ENCODE peak calls at places on chromosomes 12 and 14, in eight cellular contexts. L is LoVo; Y is heart right ventricle; B is GM23248; E is fibroblast of villous mesenchyme; P is activated gamma-delta T cell treated with Interleukin-2 at 50 U/mL for 16 hours; G is stimulated activated CD4-positive, alpha-beta T cell treated with anti-CD3 and anti-CD28 coated beads, Interleukin-4, amount 100 ng/mL, for 4 hours; Q is fibroblast of pulmonary artery. A is an unnamed sample.

GRCh38 chr12:124680863-124681778 is 113.7 kb upstream of the NCOR2 start:
- DNase-seq in L (peak; percentile 80), B (peak; percentile 99), P (no peak), E (peak; percentile 82), Y (peak; percentile 60), G (no peak), Q (peak; percentile 96), A (peak; percentile 80)

GRCh38 chr12:34296143-34297041 is 274.1 kb downstream of the ALG10 start:
- DNase-seq in L (no peak), B (no peak), E (no peak), Q (no peak), G (no peak), Y (peak; percentile 1), P (no peak), A (no peak)

GRCh38 chr14:106459971-106460730 is 933.8 kb downstream of the TMEM121 start:
- DNase-seq in P (peak; percentile 71), L (peak; percentile 27), G (peak; percentile 66), Q (no peak), B (no peak), Y (peak; percentile 11), E (no peak), A (no peak)

GRCh38 chr14:63308723-63309317 is 9.9 kb downstream of the GPHB5 start:
- DNase-seq in B (peak; percentile 39), Y (no peak), G (peak; percentile 0), E (peak; percentile 5), P (no peak), Q (peak; percentile 47), L (peak; percentile 34), A (peak; percentile 14)

GRCh38 chr12:3348055-3348454 is 142.9 kb upstream of the PRMT8 start:
- DNase-seq in G (no peak), B (no peak), E (no peak), Q (no peak), Y (no peak), L (no peak), P (no peak), A (no peak)

GRCh38 chr12:117060927-117061300 is 38.3 kb downstream of the TESC start:
- DNase-seq in P (no peak), L (no peak), Y (no peak), E (no peak), Q (no peak), G (no peak), B (no peak), A (no peak)

GRCh38 chr12:15001733-15002471 is 29.1 kb downstream of the PDE6H start:
- DNase-seq in P (no peak), B (peak; percentile 38), L (no peak), E (peak; percentile 17), Q (peak; percentile 53), G (no peak), Y (peak; percentile 40), A (peak; percentile 30)

GRCh38 chr14:22962061-22962676 is 5.3 kb upstream of the HAUS4 start:
- DNase-seq in B (no peak), Q (no peak), G (no peak), L (no peak), E (no peak), Y (no peak), P (no peak), A (no peak)

GRCh38 chr14:98177551-98177950 is 1094.4 kb downstream of the BCL11B start:
- DNase-seq in L (no peak), B (no peak), G (peak; percentile 58), E (no peak), Q (no peak), P (no peak), Y (no peak), A (no peak)

GRCh38 chr14:54316652-54317051 is 80.2 kb upstream of the CDKN3 start:
- DNase-seq in B (no peak), Y (no peak), P (no peak), E (no peak), G (no peak), Q (no peak), L (no peak), A (no peak)

GRCh38 chr14:23306113-23306411 is 571 bp upstream of the BCL2L2 start:
- DNase-seq in P (no peak), Q (no peak), B (peak; percentile 30), G (no peak), Y (no peak), L (peak; percentile 53), E (peak; percentile 58), A (no peak)

GRCh38 chr14:101473045-101473729 is 88.1 kb upstream of the DIO3 start:
- DNase-seq in Y (no peak), P (no peak), L (no peak), E (no peak), Q (no peak), G (no peak), B (no peak), A (no peak)

GRCh38 chr14:59150990-59151389 is 37.5 kb upstream of the DAAM1 start:
- DNase-seq in L (no peak), G (no peak), E (no peak), Q (no peak), P (no peak), B (no peak), Y (no peak), A (no peak)

GRCh38 chr12:76480800-76481199 is 78.8 kb downstream of the OSBPL8 start:
- DNase-seq in G (no peak), Y (no peak), B (no peak), Q (no peak), L (no peak), E (no peak), P (no peak), A (no peak)

GRCh38 chr12:119179335-119180021 is 747 bp downstream of the HSPB8 start:
- DNase-seq in L (peak; percentile 39), B (peak; percentile 71), Q (peak; percentile 68), Y (no peak), P (no peak), E (peak; percentile 69), G (no peak), A (peak; percentile 85)

GRCh38 chr14:32252030-32252670 is 49.1 kb upstream of the RNU6-8 start:
- DNase-seq in L (peak; percentile 74), E (peak; percentile 79), B (peak; percentile 80), Q (peak; percentile 84), P (peak; percentile 41), G (peak; percentile 2), Y (no peak), A (peak; percentile 78)

GRCh38 chr12:65522956-65523857 is 244.7 kb downstream of the MSRB3 start:
- DNase-seq in L (no peak), B (peak; percentile 62), G (no peak), E (peak; percentile 79), P (no peak), Y (no peak), Q (peak; percentile 47), A (peak; percentile 73)

GRCh38 chr12:12941450-12942350 is 10.3 kb downstream of the GPRC5D start:
- DNase-seq in E (no peak), Y (no peak), B (peak; percentile 61), G (no peak), Q (no peak), L (no peak), P (no peak), A (no peak)

GRCh38 chr12:47087088-47087688 is 7.4 kb upstream of the AMIGO2 start:
- DNase-seq in Q (peak; percentile 66), P (no peak), B (no peak), L (no peak), E (no peak), G (no peak), Y (no peak), A (peak; percentile 84)

GRCh38 chr12:108308432-108308831 is 30.7 kb downstream of the CMKLR1 start:
- DNase-seq in Q (no peak), E (peak; percentile 19), B (peak; percentile 29), G (no peak), L (no peak), Y (no peak), P (no peak), A (no peak)

GRCh38 chr12:5377997-5378596 is 53.8 kb upstream of the NTF3 start:
- DNase-seq in B (no peak), P (no peak), Y (no peak), E (no peak), L (peak; percentile 68), G (no peak), Q (no peak), A (peak; percentile 42)

GRCh38 chr12:23222801-23223200 is 597.8 kb downstream of the ETNK1 start:
- DNase-seq in L (no peak), Y (no peak), B (no peak), Q (no peak), G (no peak), E (no peak), P (no peak), A (peak; percentile 1)